ENCODE peak calls at places on chromosomes 6 and 20, in four cellular contexts. One of them, this sample, is unnamed.
A peak's percentile ranks its signal among the peaks of the same experiment; 100 is the strongest.

GRCh38 chr20:61739086-61739831 is 326.4 kb downstream of the TAF4 start:
- DNase-seq in K562: no peak
- DNase-seq in HepG2: no peak
- DNase-seq in SK-N-SH: no peak
- DNase-seq in this sample: no peak

GRCh38 chr6:31572041-31572911 is at the start of gene LTA:
- DNase-seq in K562: no peak
- DNase-seq in HepG2: no peak
- DNase-seq in SK-N-SH: no peak
- DNase-seq in this sample: no peak

GRCh38 chr6:16481680-16482079 is 243.3 kb downstream of the GMPR start:
- DNase-seq in K562: no peak
- DNase-seq in HepG2: no peak
- DNase-seq in SK-N-SH: no peak
- DNase-seq in this sample: no peak

GRCh38 chr20:7387638-7388193 is 552.5 kb downstream of the HAO1 start:
- DNase-seq in K562: no peak
- DNase-seq in HepG2: no peak
- DNase-seq in SK-N-SH: no peak
- DNase-seq in this sample: no peak

GRCh38 chr6:146857180-146857959 is 258.6 kb downstream of the ADGB start:
- DNase-seq in K562: peak; percentile 85
- DNase-seq in HepG2: peak; percentile 63
- DNase-seq in SK-N-SH: peak; percentile 83
- DNase-seq in this sample: peak; percentile 43

GRCh38 chr6:34275128-34275804 is 26.5 kb upstream of the SMIM29 start:
- DNase-seq in K562: no peak
- DNase-seq in HepG2: no peak
- DNase-seq in SK-N-SH: no peak
- DNase-seq in this sample: no peak

GRCh38 chr20:63320616-63321147 is 27.7 kb downstream of the COL20A1 start:
- DNase-seq in K562: no peak
- DNase-seq in HepG2: no peak
- DNase-seq in SK-N-SH: no peak
- DNase-seq in this sample: no peak

GRCh38 chr20:10984294-10984693 is 310.5 kb upstream of the JAG1 start:
- DNase-seq in K562: no peak
- DNase-seq in HepG2: no peak
- DNase-seq in SK-N-SH: no peak
- DNase-seq in this sample: no peak

GRCh38 chr20:61543086-61543485 is 291.0 kb downstream of the CDH4 start:
- DNase-seq in K562: no peak
- DNase-seq in HepG2: no peak
- DNase-seq in SK-N-SH: no peak
- DNase-seq in this sample: no peak

GRCh38 chr6:158018851-158019361 is 37.2 kb downstream of the SYNJ2 start:
- DNase-seq in K562: no peak
- DNase-seq in HepG2: no peak
- DNase-seq in SK-N-SH: no peak
- DNase-seq in this sample: no peak

GRCh38 chr20:50670126-50670862 is 21.0 kb downstream of the RIPOR3 start:
- DNase-seq in K562: no peak
- DNase-seq in HepG2: peak; percentile 89
- DNase-seq in SK-N-SH: no peak
- DNase-seq in this sample: no peak

GRCh38 chr20:3900187-3900604 is 11.0 kb downstream of the PANK2 start:
- DNase-seq in K562: no peak
- DNase-seq in HepG2: no peak
- DNase-seq in SK-N-SH: no peak
- DNase-seq in this sample: no peak

GRCh38 chr6:160831751-160832150 is 129.7 kb downstream of the PLG start:
- DNase-seq in K562: no peak
- DNase-seq in HepG2: peak; percentile 32
- DNase-seq in SK-N-SH: no peak
- DNase-seq in this sample: no peak

GRCh38 chr6:75306074-75306473 is 21.5 kb upstream of the TMEM30A start:
- DNase-seq in K562: no peak
- DNase-seq in HepG2: no peak
- DNase-seq in SK-N-SH: no peak
- DNase-seq in this sample: no peak

GRCh38 chr6:54428437-54428836 is 120.2 kb downstream of the TINAG start:
- DNase-seq in K562: no peak
- DNase-seq in HepG2: no peak
- DNase-seq in SK-N-SH: no peak
- DNase-seq in this sample: no peak

GRCh38 chr6:5061152-5061551 is 24.0 kb upstream of the PPP1R3G start:
- DNase-seq in K562: no peak
- DNase-seq in HepG2: peak; percentile 64
- DNase-seq in SK-N-SH: no peak
- DNase-seq in this sample: no peak

GRCh38 chr6:137707590-137708360 is 159.3 kb upstream of the TNFAIP3 start:
- DNase-seq in K562: peak; percentile 32
- DNase-seq in HepG2: peak; percentile 99
- DNase-seq in SK-N-SH: peak; percentile 45
- DNase-seq in this sample: peak; percentile 69

GRCh38 chr6:40138273-40138720 is 204.0 kb upstream of the MOCS1 start:
- DNase-seq in K562: no peak
- DNase-seq in HepG2: peak; percentile 90
- DNase-seq in SK-N-SH: no peak
- DNase-seq in this sample: no peak

GRCh38 chr6:125952764-125953501 is 3.6 kb upstream of the HINT3 start:
- DNase-seq in K562: no peak
- DNase-seq in HepG2: peak; percentile 65
- DNase-seq in SK-N-SH: peak; percentile 32
- DNase-seq in this sample: no peak

GRCh38 chr20:38843346-38843745 is 37.8 kb downstream of the PPP1R16B start:
- DNase-seq in K562: no peak
- DNase-seq in HepG2: no peak
- DNase-seq in SK-N-SH: no peak
- DNase-seq in this sample: no peak

GRCh38 chr6:155090166-155090565 is 95.1 kb downstream of the TIAM2 start:
- DNase-seq in K562: no peak
- DNase-seq in HepG2: no peak
- DNase-seq in SK-N-SH: no peak
- DNase-seq in this sample: no peak

GRCh38 chr20:31764641-31765305 is 25.7 kb downstream of the TPX2 start:
- DNase-seq in K562: no peak
- DNase-seq in HepG2: no peak
- DNase-seq in SK-N-SH: no peak
- DNase-seq in this sample: no peak

GRCh38 chr6:105402090-105402980 is 547 bp downstream of the PREP start:
- DNase-seq in K562: no peak
- DNase-seq in HepG2: peak; percentile 25
- DNase-seq in SK-N-SH: peak; percentile 44
- DNase-seq in this sample: no peak

GRCh38 chr20:46572181-46572580 is 21.7 kb upstream of the OCSTAMP start:
- DNase-seq in K562: no peak
- DNase-seq in HepG2: no peak
- DNase-seq in SK-N-SH: peak; percentile 73
- DNase-seq in this sample: no peak

GRCh38 chr6:67131827-67132226 is 1424.8 kb upstream of the EYS start:
- DNase-seq in K562: no peak
- DNase-seq in HepG2: no peak
- DNase-seq in SK-N-SH: no peak
- DNase-seq in this sample: no peak

GRCh38 chr20:57392130-57392445 is 892 bp downstream of the RBM38 start:
- DNase-seq in K562: no peak
- DNase-seq in HepG2: no peak
- DNase-seq in SK-N-SH: no peak
- DNase-seq in this sample: no peak

GRCh38 chr6:136148523-136148922 is 101.6 kb downstream of the MTFR2 start:
- DNase-seq in K562: no peak
- DNase-seq in HepG2: no peak
- DNase-seq in SK-N-SH: no peak
- DNase-seq in this sample: no peak

GRCh38 chr20:46798430-46798829 is 89.0 kb downstream of the SLC2A10 start:
- DNase-seq in K562: no peak
- DNase-seq in HepG2: no peak
- DNase-seq in SK-N-SH: no peak
- DNase-seq in this sample: no peak

GRCh38 chr6:72650081-72650745 is 28.3 kb downstream of the KCNQ5 start:
- DNase-seq in K562: no peak
- DNase-seq in HepG2: no peak
- DNase-seq in SK-N-SH: no peak
- DNase-seq in this sample: no peak

GRCh38 chr6:140415266-140415665 is 1040.8 kb upstream of the CITED2 start:
- DNase-seq in K562: no peak
- DNase-seq in HepG2: no peak
- DNase-seq in SK-N-SH: no peak
- DNase-seq in this sample: no peak

DNA sequence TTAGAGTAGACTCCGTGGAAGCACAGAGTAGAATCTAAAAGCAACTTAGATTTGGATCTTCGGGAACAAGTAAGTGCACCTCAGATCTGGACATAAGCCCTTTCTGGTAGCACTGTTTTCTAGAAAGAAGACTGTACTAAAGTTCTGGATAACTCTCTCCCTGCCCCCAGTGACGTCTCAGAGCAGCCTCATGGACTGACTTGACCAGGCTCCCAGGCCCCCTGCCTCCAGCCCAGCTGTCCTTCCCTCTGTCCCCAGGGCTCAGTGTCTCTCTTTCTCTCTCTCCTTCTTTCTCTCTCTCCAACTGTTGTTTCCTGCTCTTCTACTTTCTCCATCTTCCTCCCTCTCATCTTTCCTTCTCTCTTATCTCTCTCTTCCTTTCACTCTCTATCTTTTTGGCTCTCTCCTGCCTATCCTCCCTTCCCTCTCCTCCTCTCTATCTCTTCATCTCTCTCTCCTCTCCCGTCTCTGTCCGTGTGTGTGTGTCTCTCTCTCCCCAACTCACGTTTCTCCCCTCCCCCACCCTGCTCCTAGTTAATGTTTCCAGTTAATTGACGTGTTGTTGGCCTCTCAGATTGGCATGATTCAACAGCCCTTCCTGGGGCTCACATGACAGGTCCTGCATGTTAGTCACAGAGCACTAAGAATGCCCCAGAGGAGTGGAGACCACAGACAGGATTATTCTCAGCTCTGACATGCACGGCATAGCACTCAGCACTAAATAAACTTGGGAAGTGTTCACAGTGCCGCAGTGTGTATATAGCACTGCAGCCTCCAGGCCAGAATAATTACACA is 180.4 kb upstream of the FOXQ1 start:
- DNase-seq in K562: no peak
- DNase-seq in HepG2: peak; percentile 92
- DNase-seq in SK-N-SH: no peak
- DNase-seq in this sample: no peak
- TF ChIP-seq ELF1 in K562: no peak
- TF ChIP-seq ELF1 in HepG2: no peak
- TF ChIP-seq ELF1 in SK-N-SH: no peak
- TF ChIP-seq ELF1 in this sample: no peak

GRCh38 chr6:112178846-112179245 is 75.5 kb downstream of the LAMA4 start:
- DNase-seq in K562: no peak
- DNase-seq in HepG2: no peak
- DNase-seq in SK-N-SH: no peak
- DNase-seq in this sample: no peak
- TF ChIP-seq ELF1 in K562: no peak
- TF ChIP-seq ELF1 in HepG2: no peak
- TF ChIP-seq ELF1 in SK-N-SH: no peak
- TF ChIP-seq ELF1 in this sample: no peak

DNA sequence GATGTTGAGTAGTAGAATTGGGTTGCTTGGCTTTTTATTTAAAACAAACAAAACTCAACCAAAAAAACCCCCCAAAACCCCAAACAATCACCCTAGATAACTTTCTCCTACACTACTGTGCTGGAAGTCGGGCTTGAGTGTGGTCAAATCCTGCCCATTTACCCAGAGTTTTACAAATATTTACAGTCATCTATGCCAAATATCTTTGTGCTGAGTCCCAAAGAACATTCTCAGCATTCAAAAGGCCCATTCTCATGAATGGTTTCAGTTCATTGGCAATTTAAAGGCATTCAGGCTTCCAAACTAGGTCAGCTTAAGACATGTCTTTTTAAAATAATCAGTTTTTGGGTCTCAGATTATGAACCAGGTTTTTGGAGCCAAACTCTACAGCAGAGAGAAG is 1.8 kb downstream of the RNF144B start:
- DNase-seq in K562: no peak
- DNase-seq in HepG2: peak; percentile 82
- DNase-seq in SK-N-SH: no peak
- DNase-seq in this sample: no peak
- TF ChIP-seq ELF1 in K562: no peak
- TF ChIP-seq ELF1 in HepG2: no peak
- TF ChIP-seq ELF1 in SK-N-SH: no peak
- TF ChIP-seq ELF1 in this sample: no peak

GRCh38 chr20:17568045-17568788 is 1.7 kb upstream of the DSTN start:
- DNase-seq in K562: no peak
- DNase-seq in HepG2: no peak
- DNase-seq in SK-N-SH: no peak
- DNase-seq in this sample: no peak
- TF ChIP-seq ELF1 in K562: no peak
- TF ChIP-seq ELF1 in HepG2: no peak
- TF ChIP-seq ELF1 in SK-N-SH: no peak
- TF ChIP-seq ELF1 in this sample: no peak

GRCh38 chr6:26055670-26056582 is 31.3 kb upstream of the HFE start:
- DNase-seq in K562: peak; percentile 88
- DNase-seq in HepG2: peak; percentile 92
- DNase-seq in SK-N-SH: peak; percentile 79
- DNase-seq in this sample: peak; percentile 84

GRCh38 chr6:26054937-26055669 is 32.1 kb upstream of the HFE start:
- DNase-seq in K562: peak; percentile 86
- DNase-seq in HepG2: peak; percentile 97
- DNase-seq in SK-N-SH: peak; percentile 57
- DNase-seq in this sample: peak; percentile 98

GRCh38 chr6:26057899-26058298 is 29.3 kb upstream of the HFE start:
- DNase-seq in K562: no peak
- DNase-seq in HepG2: no peak
- DNase-seq in SK-N-SH: no peak
- DNase-seq in this sample: no peak

GRCh38 chr6:26054659-26054936 is 32.6 kb upstream of the HFE start:
- DNase-seq in K562: no peak
- DNase-seq in HepG2: no peak
- DNase-seq in SK-N-SH: no peak
- DNase-seq in this sample: no peak

DNA sequence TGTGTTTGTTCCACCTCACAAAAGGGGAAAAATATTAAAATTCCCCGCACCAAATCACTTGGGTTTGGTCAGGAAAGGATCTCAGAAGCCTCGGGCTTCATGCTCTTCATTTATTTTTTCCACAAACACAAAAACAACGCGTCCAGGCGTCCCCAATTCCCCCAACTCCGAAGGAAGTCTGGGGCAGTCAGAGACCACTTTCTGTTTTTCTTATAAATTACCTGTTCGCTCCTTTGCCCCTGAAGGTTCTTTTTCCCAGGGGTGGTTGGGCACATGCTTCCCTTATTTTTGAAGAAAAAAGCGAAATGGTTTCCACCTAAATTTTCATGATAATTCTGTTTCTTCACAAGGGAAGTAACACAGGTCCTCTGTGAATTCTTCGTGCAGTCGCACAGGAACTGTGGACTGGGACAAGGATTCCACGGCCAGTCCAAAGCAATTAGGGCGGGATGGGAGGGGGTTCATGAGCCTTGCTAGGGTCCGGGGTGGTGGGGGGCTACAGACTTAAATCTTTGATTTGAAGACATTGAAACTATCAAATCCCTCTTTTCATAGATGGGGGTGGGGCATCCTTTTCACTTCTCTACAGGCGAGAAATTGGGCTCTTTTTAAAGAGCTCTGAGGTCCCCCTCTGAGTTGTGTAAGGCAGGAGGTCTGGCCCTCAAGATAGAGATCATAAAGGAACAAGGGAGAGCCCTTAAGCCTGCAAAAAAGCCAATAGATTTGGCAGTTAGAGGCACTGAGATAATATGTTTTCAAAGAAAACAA is 30.5 kb upstream of the HFE start:
- DNase-seq in K562: peak; percentile 67
- DNase-seq in HepG2: peak; percentile 56
- DNase-seq in SK-N-SH: peak; percentile 52
- DNase-seq in this sample: no peak
- TF ChIP-seq ELF1 in K562: no peak
- TF ChIP-seq ELF1 in HepG2: no peak
- TF ChIP-seq ELF1 in SK-N-SH: no peak
- TF ChIP-seq ELF1 in this sample: no peak